ENCODE peak calls at places on chromosomes 1 and 21, in ten cellular contexts. Q is DMS153; V is aorta; A is stimulated activated CD4-positive, alpha-beta T cell treated with anti-CD3 and anti-CD28 coated beads, TNF-alpha, amount 100 ng/mL, for 1 hour; B is cardiac muscle cell; E is GM04503; O is fibroblast of pulmonary artery; W is stimulated activated CD8-positive, alpha-beta memory T cell treated with anti-CD3 and anti-CD28 coated beads, Interleukin-15, amount 100 ng/mL, for 1 hour; R is small intestine; I is HAP-1. F is an unnamed sample.

GRCh38 chr1:210707300-210707699 is 378.6 kb downstream of the HHAT start:
- DNase-seq in B (no peak), I (no peak), R (no peak), A (no peak), W (no peak), O (no peak), V (no peak), E (no peak), Q (no peak), F (peak; percentile 1)

GRCh38 chr1:94643776-94644175 is 102.2 kb upstream of the F3 start:
- DNase-seq in A (no peak), B (no peak), O (no peak), Q (no peak), I (no peak), V (no peak), E (no peak), R (peak; percentile 52), W (no peak), F (no peak)

GRCh38 chr21:46545363-46545762 is 59.5 kb downstream of the S100B start:
- DNase-seq in B (no peak), I (no peak), O (no peak), A (no peak), R (no peak), E (no peak), V (no peak), W (no peak), Q (no peak), F (peak; percentile 20)

GRCh38 chr1:27464926-27465325 is 25.0 kb downstream of the WASF2 start:
- DNase-seq in B (no peak), Q (no peak), V (no peak), A (no peak), W (no peak), I (no peak), E (no peak), O (no peak), R (no peak), F (no peak)

GRCh38 chr1:98860314-98860713 is 144.3 kb downstream of the PLPPR5 start:
- DNase-seq in Q (no peak), I (no peak), W (no peak), A (no peak), V (no peak), R (no peak), O (no peak), B (no peak), E (no peak), F (no peak)

GRCh38 chr1:82152356-82153281 is 351.9 kb downstream of the ADGRL2 start:
- DNase-seq in V (no peak), O (no peak), A (no peak), Q (no peak), E (no peak), R (peak; percentile 1), W (no peak), I (no peak), B (no peak), F (no peak)

GRCh38 chr1:29549001-29549400 is 312.7 kb downstream of the PTPRU start:
- DNase-seq in I (no peak), A (no peak), V (no peak), B (no peak), O (no peak), R (no peak), Q (peak; percentile 45), E (no peak), W (no peak), F (no peak)

GRCh38 chr21:28767523-28767922 is 225.2 kb downstream of the LTN1 start:
- DNase-seq in O (no peak), E (no peak), I (no peak), B (no peak), W (no peak), V (no peak), A (no peak), Q (no peak), R (no peak), F (no peak)

GRCh38 chr1:94705755-94706154 is 114.4 kb upstream of the SLC44A3 start:
- DNase-seq in O (no peak), I (no peak), E (no peak), V (no peak), B (no peak), A (no peak), R (no peak), Q (no peak), W (no peak), F (peak; percentile 42)

GRCh38 chr1:180502361-180503273 is at the start of gene ACBD6:
- DNase-seq in E (peak; percentile 50), I (peak; percentile 87), Q (peak; percentile 90), V (peak; percentile 93), W (peak; percentile 75), A (peak; percentile 73), O (peak; percentile 90), R (peak; percentile 86), B (peak; percentile 87), F (peak; percentile 87)

GRCh38 chr1:155080250-155081228 is 1.9 kb downstream of the EFNA3 start:
- DNase-seq in V (peak; percentile 77), R (peak; percentile 27), B (peak; percentile 97), Q (peak; percentile 38), O (no peak), W (no peak), I (peak; percentile 94), A (no peak), E (no peak), F (peak; percentile 19)

GRCh38 chr1:47991187-47991586 is 6.0 kb downstream of the TRABD2B start:
- DNase-seq in Q (no peak), I (no peak), O (peak; percentile 5), V (no peak), W (no peak), R (no peak), E (no peak), A (no peak), B (no peak), F (peak; percentile 30)

GRCh38 chr1:210132582-210132981 is 100.0 kb upstream of the SERTAD4 start:
- DNase-seq in O (peak; percentile 65), Q (no peak), A (no peak), W (no peak), E (no peak), V (no peak), R (no peak), B (peak; percentile 77), I (peak; percentile 43), F (peak; percentile 57)

GRCh38 chr1:89725016-89725380 is 92.1 kb downstream of the LRRC8C start:
- DNase-seq in I (no peak), O (peak; percentile 80), R (no peak), A (no peak), B (no peak), V (peak; percentile 81), Q (no peak), E (peak; percentile 59), W (no peak), F (peak; percentile 91)

GRCh38 chr1:155127672-155128468 is at the start of gene EFNA1:
- DNase-seq in R (peak; percentile 70), O (peak; percentile 40), Q (peak; percentile 27), V (peak; percentile 88), W (no peak), E (no peak), B (peak; percentile 81), I (peak; percentile 81), A (no peak), F (peak; percentile 40)

GRCh38 chr1:177615251-177615650 is 354.6 kb downstream of the SEC16B start:
- DNase-seq in V (no peak), E (no peak), Q (no peak), B (no peak), W (no peak), R (no peak), I (no peak), O (peak; percentile 4), A (no peak), F (no peak)

GRCh38 chr1:203359010-203359571 is 8.2 kb upstream of the FMOD start:
- DNase-seq in R (no peak), W (no peak), A (no peak), O (peak; percentile 69), Q (no peak), E (no peak), I (no peak), B (no peak), V (no peak), F (peak; percentile 85)

GRCh38 chr21:42614391-42614790 is 39.0 kb upstream of the PDE9A start:
- DNase-seq in R (no peak), Q (no peak), W (no peak), E (no peak), A (no peak), B (no peak), O (no peak), V (peak; percentile 34), I (no peak), F (no peak)

GRCh38 chr1:71667224-71667623 is 586.4 kb upstream of the ZRANB2 start:
- DNase-seq in Q (peak; percentile 48), O (peak; percentile 15), W (no peak), V (no peak), I (peak; percentile 13), E (no peak), R (no peak), A (no peak), B (no peak), F (peak; percentile 46)

GRCh38 chr1:206111528-206111927 is 5.7 kb downstream of the AVPR1B start:
- DNase-seq in B (no peak), O (peak; percentile 24), Q (no peak), E (no peak), W (no peak), I (no peak), A (no peak), V (no peak), R (no peak), F (no peak)

GRCh38 chr1:163974120-163974519 is 584.9 kb upstream of the PBX1 start:
- DNase-seq in I (no peak), R (no peak), B (no peak), E (peak; percentile 2), A (no peak), Q (no peak), O (no peak), V (no peak), W (no peak), F (no peak)

GRCh38 chr1:94855307-94855700 is 35.1 kb downstream of the SLC44A3 start:
- DNase-seq in V (no peak), E (no peak), Q (no peak), I (no peak), R (no peak), W (no peak), A (no peak), O (no peak), B (no peak), F (peak; percentile 33)

GRCh38 chr1:53685272-53686051 is 53.5 kb downstream of the GLIS1 start:
- DNase-seq in V (no peak), A (no peak), E (no peak), W (no peak), I (no peak), B (no peak), Q (no peak), O (peak; percentile 10), R (no peak), F (peak; percentile 42)

GRCh38 chr1:24228312-24228711 is 41.2 kb upstream of the IFNLR1 start:
- DNase-seq in O (no peak), E (no peak), I (no peak), V (no peak), W (no peak), Q (no peak), R (no peak), B (no peak), A (no peak), F (no peak)

GRCh38 chr1:54287176-54287650 is 87.2 kb downstream of the MRPL37 start:
- DNase-seq in V (peak; percentile 93), O (peak; percentile 74), R (peak; percentile 94), W (peak; percentile 14), B (no peak), Q (peak; percentile 86), E (no peak), A (peak; percentile 21), I (peak; percentile 90), F (peak; percentile 91)

GRCh38 chr1:212557739-212558664 is 50.6 kb upstream of the ATF3 start:
- DNase-seq in A (peak; percentile 13), E (no peak), Q (no peak), W (no peak), R (peak; percentile 73), V (peak; percentile 89), B (peak; percentile 32), I (no peak), O (peak; percentile 23), F (peak; percentile 47)

GRCh38 chr1:99264201-99265021 is at the start of gene PLPPR4:
- DNase-seq in O (peak; percentile 4), W (no peak), V (peak; percentile 83), I (peak; percentile 80), Q (no peak), R (no peak), A (no peak), B (peak; percentile 78), E (no peak), F (peak; percentile 78)

GRCh38 chr1:65346190-65346589 is 36.8 kb downstream of the DNAJC6 start:
- DNase-seq in O (no peak), I (no peak), R (no peak), A (no peak), E (no peak), W (no peak), V (no peak), Q (no peak), B (no peak), F (no peak)